ENCODE peak calls at places on chromosomes 12 and 14, in eight cellular contexts. P, D, G, S, R, F, K and Q are unnamed samples.

GRCh38 chr12:55830601-55831406 is 1.4 kb upstream of the DNAJC14 start:
- DNase-seq in G (peak; percentile 81), P (peak; percentile 68), D (no peak), F (no peak), R (no peak), K (peak; percentile 88), S (peak; percentile 79), Q (peak; percentile 72)

GRCh38 chr12:12822886-12823285 is 9.7 kb downstream of the DDX47 start:
- DNase-seq in R (no peak), K (no peak), P (no peak), S (no peak), D (no peak), G (no peak), F (no peak), Q (no peak)

GRCh38 chr14:105203057-105203494 is 22.0 kb upstream of the NUDT14 start:
- DNase-seq in P (peak; percentile 84), K (peak; percentile 93), S (peak; percentile 83), G (peak; percentile 85), F (no peak), R (peak; percentile 81), D (peak; percentile 28), Q (peak; percentile 82)

GRCh38 chr12:6372403-6373003 is 2.9 kb downstream of the SCNN1A start:
- DNase-seq in D (peak; percentile 45), F (peak; percentile 90), G (peak; percentile 72), R (peak; percentile 86), K (no peak), S (peak; percentile 35), P (peak; percentile 82), Q (peak; percentile 29)

GRCh38 chr14:39212034-39212433 is 21.7 kb upstream of the MIA2 start:
- DNase-seq in K (no peak), S (no peak), D (no peak), P (no peak), F (no peak), G (no peak), R (peak; percentile 51), Q (no peak)

GRCh38 chr12:128644664-128645296 is 179.0 kb downstream of the SLC15A4 start:
- DNase-seq in R (peak; percentile 45), G (peak; percentile 85), F (no peak), P (no peak), S (peak; percentile 69), D (no peak), K (peak; percentile 30), Q (peak; percentile 69)

GRCh38 chr12:115450017-115450416 is 766.0 kb upstream of the TBX3 start:
- DNase-seq in P (no peak), R (no peak), G (no peak), D (no peak), S (no peak), K (no peak), F (no peak), Q (peak; percentile 35)

GRCh38 chr14:104373055-104373854 is 206.3 kb upstream of the C14orf180 start:
- DNase-seq in G (no peak), S (no peak), P (no peak), F (no peak), K (no peak), D (no peak), R (no peak), Q (no peak)

GRCh38 chr12:69540606-69541386 is 44.5 kb upstream of the CCT2 start:
- DNase-seq in S (no peak), P (peak; percentile 65), R (peak; percentile 41), F (no peak), D (no peak), G (no peak), K (no peak), Q (no peak)

GRCh38 chr12:1632702-1633101 is 3.7 kb downstream of the WNT5B start:
- DNase-seq in S (no peak), R (no peak), G (no peak), P (no peak), D (no peak), K (no peak), F (no peak), Q (no peak)

GRCh38 chr14:76964695-76965094 is 63.8 kb downstream of the IRF2BPL start:
- DNase-seq in R (no peak), K (no peak), D (no peak), G (no peak), P (no peak), S (no peak), F (no peak), Q (no peak)

GRCh38 chr12:50222275-50222783 is 55.2 kb upstream of the CERS5 start:
- DNase-seq in D (no peak), G (peak; percentile 81), F (peak; percentile 52), K (peak; percentile 73), P (peak; percentile 92), R (peak; percentile 57), S (peak; percentile 59), Q (peak; percentile 80)

GRCh38 chr14:33230016-33230415 is 291.3 kb downstream of the NPAS3 start:
- DNase-seq in R (no peak), K (no peak), G (no peak), S (no peak), P (no peak), F (no peak), D (no peak), Q (no peak)

GRCh38 chr12:105109465-105110212 is 2.1 kb downstream of the WASHC4 start:
- DNase-seq in R (peak; percentile 21), S (no peak), F (no peak), G (peak; percentile 6), K (no peak), P (peak; percentile 54), D (peak; percentile 50), Q (peak; percentile 27)

GRCh38 chr12:117360551-117361311 is 695 bp downstream of the NOS1 start:
- DNase-seq in S (peak; percentile 60), D (no peak), P (no peak), R (no peak), G (no peak), K (peak; percentile 71), F (no peak), Q (peak; percentile 70)

GRCh38 chr14:52068741-52069616 is at the start of gene NID2:
- DNase-seq in D (no peak), K (peak; percentile 98), S (peak; percentile 95), R (peak; percentile 10), G (peak; percentile 90), P (peak; percentile 97), F (no peak), Q (peak; percentile 95)

GRCh38 chr14:104294628-104294982 is 156.2 kb downstream of the KIF26A start:
- DNase-seq in S (no peak), P (no peak), G (no peak), D (no peak), R (no peak), F (no peak), K (no peak), Q (no peak)

GRCh38 chr12:124720687-124721500 is 142.8 kb downstream of the SCARB1 start:
- DNase-seq in F (no peak), S (no peak), P (peak; percentile 77), G (peak; percentile 67), R (peak; percentile 64), D (no peak), K (peak; percentile 83), Q (no peak)

GRCh38 chr12:1591029-1591428 is 3.4 kb downstream of the FBXL14 start:
- DNase-seq in R (peak; percentile 59), K (no peak), S (peak; percentile 55), D (peak; percentile 63), G (peak; percentile 35), P (peak; percentile 68), F (no peak), Q (no peak)

GRCh38 chr12:86713121-86713520 is 456.9 kb upstream of the MGAT4C start:
- DNase-seq in D (no peak), R (peak; percentile 2), S (no peak), G (no peak), P (no peak), F (no peak), K (no peak), Q (no peak)

GRCh38 chr14:92408186-92408585 is 85.2 kb downstream of the SLC24A4 start:
- DNase-seq in D (no peak), S (no peak), R (peak; percentile 68), F (no peak), P (peak; percentile 60), G (peak; percentile 48), K (no peak), Q (no peak)

GRCh38 chr12:97556201-97556824 is 93.7 kb downstream of the RMST start:
- DNase-seq in R (peak; percentile 84), G (peak; percentile 19), P (peak; percentile 13), S (peak; percentile 31), D (no peak), F (no peak), K (peak; percentile 33), Q (peak; percentile 35)

GRCh38 chr14:30005114-30005698 is 77.6 kb upstream of the PRKD1 start:
- DNase-seq in D (peak; percentile 35), G (peak; percentile 68), R (peak; percentile 60), K (peak; percentile 19), P (peak; percentile 75), F (no peak), S (peak; percentile 53), Q (peak; percentile 72)

GRCh38 chr12:126069549-126070165 is 1004.4 kb downstream of the AACS start:
- DNase-seq in F (peak; percentile 45), K (peak; percentile 20), P (peak; percentile 32), S (peak; percentile 85), G (peak; percentile 67), R (peak; percentile 84), D (peak; percentile 55), Q (peak; percentile 69)
- TF ChIP-seq EZH2phosphoT487 in F (no peak), K (no peak), P (no peak), S (no peak), G (no peak), R (no peak), D (no peak), Q (no peak)

GRCh38 chr14:49593016-49593415 is 5.7 kb upstream of the LRR1 start:
- DNase-seq in D (no peak), R (peak; percentile 83), F (no peak), S (no peak), P (no peak), G (no peak), K (no peak), Q (no peak)
- TF ChIP-seq EZH2phosphoT487 in D (no peak), R (no peak), F (no peak), S (no peak), P (no peak), G (no peak), K (no peak), Q (no peak)

DNA sequence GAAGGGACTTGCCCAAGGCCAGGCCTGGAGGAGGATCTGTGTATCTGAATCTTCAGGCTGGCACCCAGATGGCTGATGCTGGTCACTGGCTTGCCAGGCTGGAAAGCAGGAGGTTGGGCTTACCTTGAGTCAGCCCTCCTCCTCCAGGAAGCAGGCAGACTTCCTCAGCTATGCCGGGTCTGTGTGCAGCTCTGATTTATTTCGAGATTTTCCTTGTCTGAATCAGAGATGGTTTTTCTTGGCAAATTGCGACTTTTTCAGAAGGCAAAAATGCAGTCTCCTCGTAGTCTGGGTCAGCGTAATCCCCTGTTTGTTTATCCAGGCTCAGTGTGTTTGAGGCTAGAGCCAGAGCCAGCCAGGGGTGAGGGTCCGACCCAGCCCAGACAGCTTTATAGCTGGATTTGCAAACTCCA is 48.9 kb downstream of the SMOC1 start:
- DNase-seq in G (peak; percentile 40), K (no peak), S (no peak), D (no peak), F (no peak), R (no peak), P (peak; percentile 58), Q (no peak)
- TF ChIP-seq EZH2phosphoT487 in G (no peak), K (no peak), S (no peak), D (no peak), F (no peak), R (no peak), P (no peak), Q (no peak)

DNA sequence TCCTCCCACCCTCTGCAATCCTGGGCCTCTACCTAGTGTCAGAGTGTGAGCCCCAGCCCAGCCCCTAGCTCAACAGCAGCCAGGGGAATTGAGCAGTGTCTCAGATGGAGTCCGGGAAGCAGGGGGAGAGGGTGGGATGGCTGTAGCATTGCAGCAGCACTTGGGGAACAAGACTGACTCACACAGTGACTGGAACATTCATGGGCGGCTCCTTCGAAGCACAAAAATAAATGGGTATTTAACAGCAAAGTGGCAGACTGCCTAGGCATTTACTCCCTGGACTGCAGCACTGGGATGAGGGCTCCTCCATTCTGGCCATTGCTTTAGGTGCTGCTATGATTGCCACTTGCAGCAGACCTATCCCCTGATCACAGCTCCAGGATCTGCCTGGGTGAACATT is 46.0 kb upstream of the STK38L start:
- DNase-seq in F (no peak), S (no peak), G (no peak), D (no peak), K (no peak), R (no peak), P (peak; percentile 82), Q (peak; percentile 8)
- TF ChIP-seq EZH2phosphoT487 in F (no peak), S (no peak), G (no peak), D (no peak), K (no peak), R (no peak), P (no peak), Q (no peak)